ENCODE peak calls at places on chromosome 3, in nine cellular contexts. One of them, this sample, is unnamed.

GRCh38 chr3:105157016-105157765 is 209.5 kb upstream of the ALCAM start:
- DNase-seq in Panc1: no peak
- DNase-seq in astrocyte of the cerebellum: no peak
- DNase-seq in upper lobe of left lung: no peak
- DNase-seq in HFF-Myc: no peak
- DNase-seq in heart left ventricle: no peak
- DNase-seq in MM.1S: no peak
- DNase-seq in coronary artery: no peak
- DNase-seq in PC-3: no peak
- DNase-seq in this sample: no peak

GRCh38 chr3:98979296-98979695 is 77.8 kb upstream of the DCBLD2 start:
- DNase-seq in HFF-Myc: no peak
- DNase-seq in astrocyte of the cerebellum: no peak
- DNase-seq in heart left ventricle: no peak
- DNase-seq in coronary artery: no peak
- DNase-seq in Panc1: no peak
- DNase-seq in MM.1S: no peak
- DNase-seq in PC-3: no peak
- DNase-seq in upper lobe of left lung: no peak
- DNase-seq in this sample: no peak

GRCh38 chr3:60431599-60431958 is 819.7 kb downstream of the FHIT start:
- DNase-seq in upper lobe of left lung: no peak
- DNase-seq in heart left ventricle: peak
- DNase-seq in MM.1S: no peak
- DNase-seq in PC-3: peak
- DNase-seq in astrocyte of the cerebellum: no peak
- DNase-seq in HFF-Myc: no peak
- DNase-seq in coronary artery: no peak
- DNase-seq in Panc1: no peak
- DNase-seq in this sample: peak

GRCh38 chr3:38640661-38641441 is 8.6 kb downstream of the SCN5A start:
- DNase-seq in MM.1S: no peak
- DNase-seq in PC-3: no peak
- DNase-seq in upper lobe of left lung: no peak
- DNase-seq in coronary artery: no peak
- DNase-seq in astrocyte of the cerebellum: no peak
- DNase-seq in HFF-Myc: no peak
- DNase-seq in Panc1: no peak
- DNase-seq in heart left ventricle: no peak
- DNase-seq in this sample: no peak

GRCh38 chr3:73192036-73192738 is 130.7 kb downstream of the EBLN2 start:
- DNase-seq in astrocyte of the cerebellum: no peak
- DNase-seq in upper lobe of left lung: no peak
- DNase-seq in HFF-Myc: no peak
- DNase-seq in heart left ventricle: no peak
- DNase-seq in Panc1: no peak
- DNase-seq in coronary artery: no peak
- DNase-seq in PC-3: peak
- DNase-seq in MM.1S: no peak
- DNase-seq in this sample: no peak

GRCh38 chr3:73600293-73600938 is 24.3 kb downstream of the PDZRN3 start:
- DNase-seq in upper lobe of left lung: no peak
- DNase-seq in HFF-Myc: no peak
- DNase-seq in astrocyte of the cerebellum: peak
- DNase-seq in heart left ventricle: no peak
- DNase-seq in PC-3: no peak
- DNase-seq in MM.1S: no peak
- DNase-seq in Panc1: no peak
- DNase-seq in coronary artery: no peak
- DNase-seq in this sample: no peak

GRCh38 chr3:94024385-94024784 is 4.0 kb downstream of the STX19 start:
- DNase-seq in MM.1S: no peak
- DNase-seq in HFF-Myc: no peak
- DNase-seq in heart left ventricle: no peak
- DNase-seq in PC-3: peak
- DNase-seq in Panc1: no peak
- DNase-seq in astrocyte of the cerebellum: peak
- DNase-seq in coronary artery: no peak
- DNase-seq in upper lobe of left lung: no peak
- DNase-seq in this sample: no peak

GRCh38 chr3:156171517-156172267 is 51.3 kb downstream of the KCNAB1 start:
- DNase-seq in MM.1S: no peak
- DNase-seq in upper lobe of left lung: no peak
- DNase-seq in astrocyte of the cerebellum: no peak
- DNase-seq in PC-3: no peak
- DNase-seq in Panc1: no peak
- DNase-seq in coronary artery: no peak
- DNase-seq in heart left ventricle: no peak
- DNase-seq in HFF-Myc: no peak
- DNase-seq in this sample: no peak

GRCh38 chr3:23649502-23649901 is 156.3 kb upstream of the UBE2E1 start:
- DNase-seq in coronary artery: no peak
- DNase-seq in PC-3: no peak
- DNase-seq in upper lobe of left lung: no peak
- DNase-seq in astrocyte of the cerebellum: no peak
- DNase-seq in HFF-Myc: no peak
- DNase-seq in Panc1: no peak
- DNase-seq in MM.1S: no peak
- DNase-seq in heart left ventricle: no peak
- DNase-seq in this sample: no peak

GRCh38 chr3:69065318-69065964 is 13.3 kb upstream of the TMF1 start:
- DNase-seq in upper lobe of left lung: no peak
- DNase-seq in astrocyte of the cerebellum: no peak
- DNase-seq in coronary artery: no peak
- DNase-seq in PC-3: no peak
- DNase-seq in MM.1S: no peak
- DNase-seq in HFF-Myc: no peak
- DNase-seq in Panc1: no peak
- DNase-seq in heart left ventricle: no peak
- DNase-seq in this sample: no peak
- H3K4me3 ChIP-seq in upper lobe of left lung: no peak
- H3K4me3 ChIP-seq in astrocyte of the cerebellum: no peak
- H3K4me3 ChIP-seq in coronary artery: no peak
- H3K4me3 ChIP-seq in PC-3: no peak
- H3K4me3 ChIP-seq in MM.1S: no peak
- H3K4me3 ChIP-seq in HFF-Myc: no peak
- H3K4me3 ChIP-seq in Panc1: no peak
- H3K4me3 ChIP-seq in heart left ventricle: no peak
- H3K4me3 ChIP-seq in this sample: no peak

GRCh38 chr3:184472723-184473419 is 88.7 kb upstream of the EPHB3 start:
- DNase-seq in PC-3: no peak
- DNase-seq in MM.1S: peak
- DNase-seq in Panc1: no peak
- DNase-seq in HFF-Myc: no peak
- DNase-seq in coronary artery: no peak
- DNase-seq in astrocyte of the cerebellum: no peak
- DNase-seq in heart left ventricle: peak
- DNase-seq in upper lobe of left lung: no peak
- DNase-seq in this sample: no peak
- TF ChIP-seq CTCF in PC-3: no peak
- TF ChIP-seq CTCF in MM.1S: no peak
- TF ChIP-seq CTCF in Panc1: no peak
- TF ChIP-seq CTCF in HFF-Myc: no peak
- TF ChIP-seq CTCF in coronary artery: no peak
- TF ChIP-seq CTCF in astrocyte of the cerebellum: no peak
- TF ChIP-seq CTCF in heart left ventricle: no peak
- TF ChIP-seq CTCF in upper lobe of left lung: no peak
- TF ChIP-seq CTCF in this sample: no peak

DNA sequence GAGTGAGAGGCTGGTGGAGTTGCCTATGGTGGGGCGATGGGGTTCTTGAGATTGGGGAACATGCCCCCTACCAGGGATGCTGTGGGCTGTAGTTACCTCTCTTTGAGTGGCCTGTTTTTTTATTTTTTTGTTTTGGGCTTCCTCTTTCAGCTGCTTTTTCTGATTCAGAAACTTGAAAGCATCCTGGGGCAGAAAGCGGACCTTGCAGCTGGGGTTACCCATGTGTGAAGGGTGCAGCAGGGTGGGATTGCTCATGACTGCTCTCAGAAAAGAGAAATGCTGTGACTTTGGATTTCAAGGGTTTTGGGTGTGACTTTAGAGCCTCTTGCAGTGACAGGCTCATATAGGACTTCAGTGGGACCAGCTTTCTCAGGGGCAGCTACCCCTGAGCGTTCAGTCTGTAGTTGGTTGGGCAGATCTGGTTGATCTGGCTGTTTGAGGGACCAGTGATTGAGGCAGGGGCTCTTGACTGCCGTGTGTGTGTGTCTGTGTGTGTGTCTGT is 1.8 kb downstream of the LIMD1 start:
- DNase-seq in HFF-Myc: no peak
- DNase-seq in coronary artery: no peak
- DNase-seq in astrocyte of the cerebellum: no peak
- DNase-seq in MM.1S: peak
- DNase-seq in heart left ventricle: no peak
- DNase-seq in Panc1: no peak
- DNase-seq in PC-3: peak
- DNase-seq in upper lobe of left lung: no peak
- DNase-seq in this sample: no peak
- H3K4me3 ChIP-seq in HFF-Myc: peak
- H3K4me3 ChIP-seq in coronary artery: peak
- H3K4me3 ChIP-seq in astrocyte of the cerebellum: peak
- H3K4me3 ChIP-seq in MM.1S: peak
- H3K4me3 ChIP-seq in heart left ventricle: peak
- H3K4me3 ChIP-seq in Panc1: peak
- H3K4me3 ChIP-seq in PC-3: peak
- H3K4me3 ChIP-seq in upper lobe of left lung: peak
- H3K4me3 ChIP-seq in this sample: peak

DNA sequence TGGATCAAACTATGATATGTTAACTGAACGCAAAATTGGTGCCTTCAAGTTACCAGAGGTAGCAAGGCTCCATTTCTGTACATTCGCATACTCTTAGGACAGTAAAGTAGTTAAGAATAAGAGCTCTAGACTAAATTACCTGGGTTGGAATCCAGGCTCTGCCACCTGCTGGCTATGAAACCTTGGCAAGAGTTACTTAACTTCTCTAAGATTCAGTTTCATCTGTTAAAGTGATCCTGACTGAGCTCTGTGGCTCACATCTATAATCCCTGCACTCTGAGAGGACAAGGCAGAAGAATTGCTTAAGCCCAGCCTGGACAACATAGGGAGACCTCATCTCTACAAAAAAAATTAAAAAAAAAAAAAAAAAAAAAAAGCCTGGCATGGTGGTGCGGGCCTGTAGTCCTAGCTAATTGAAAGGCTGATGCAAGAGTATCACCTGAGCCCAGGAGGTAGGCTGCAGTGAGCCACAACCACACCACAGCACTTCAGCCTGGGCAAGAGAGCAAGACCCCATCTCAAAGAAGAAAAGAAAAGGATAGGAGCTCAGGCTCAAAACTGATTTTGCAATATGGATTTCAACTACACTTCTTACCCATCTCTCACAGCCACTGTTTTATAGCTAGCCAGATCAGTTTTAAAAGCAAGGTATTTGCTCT is 21.3 kb downstream of the GSK3B start:
- DNase-seq in PC-3: peak
- DNase-seq in upper lobe of left lung: no peak
- DNase-seq in HFF-Myc: no peak
- DNase-seq in heart left ventricle: no peak
- DNase-seq in coronary artery: no peak
- DNase-seq in astrocyte of the cerebellum: no peak
- DNase-seq in MM.1S: peak
- DNase-seq in Panc1: no peak
- DNase-seq in this sample: no peak
- TF ChIP-seq CTCF in PC-3: peak
- TF ChIP-seq CTCF in upper lobe of left lung: no peak
- TF ChIP-seq CTCF in HFF-Myc: no peak
- TF ChIP-seq CTCF in heart left ventricle: no peak
- TF ChIP-seq CTCF in coronary artery: no peak
- TF ChIP-seq CTCF in astrocyte of the cerebellum: peak
- TF ChIP-seq CTCF in MM.1S: peak
- TF ChIP-seq CTCF in Panc1: no peak
- TF ChIP-seq CTCF in this sample: no peak

GRCh38 chr3:83193526-83193925 is 1432.1 kb upstream of the GBE1 start:
- DNase-seq in PC-3: peak
- DNase-seq in upper lobe of left lung: no peak
- DNase-seq in coronary artery: no peak
- DNase-seq in heart left ventricle: no peak
- DNase-seq in astrocyte of the cerebellum: peak
- DNase-seq in HFF-Myc: no peak
- DNase-seq in Panc1: no peak
- DNase-seq in MM.1S: no peak
- DNase-seq in this sample: no peak

GRCh38 chr3:83195243-83195642 is 1433.8 kb upstream of the GBE1 start:
- DNase-seq in heart left ventricle: no peak
- DNase-seq in Panc1: no peak
- DNase-seq in coronary artery: no peak
- DNase-seq in astrocyte of the cerebellum: no peak
- DNase-seq in upper lobe of left lung: no peak
- DNase-seq in HFF-Myc: no peak
- DNase-seq in PC-3: no peak
- DNase-seq in MM.1S: no peak
- DNase-seq in this sample: no peak

DNA sequence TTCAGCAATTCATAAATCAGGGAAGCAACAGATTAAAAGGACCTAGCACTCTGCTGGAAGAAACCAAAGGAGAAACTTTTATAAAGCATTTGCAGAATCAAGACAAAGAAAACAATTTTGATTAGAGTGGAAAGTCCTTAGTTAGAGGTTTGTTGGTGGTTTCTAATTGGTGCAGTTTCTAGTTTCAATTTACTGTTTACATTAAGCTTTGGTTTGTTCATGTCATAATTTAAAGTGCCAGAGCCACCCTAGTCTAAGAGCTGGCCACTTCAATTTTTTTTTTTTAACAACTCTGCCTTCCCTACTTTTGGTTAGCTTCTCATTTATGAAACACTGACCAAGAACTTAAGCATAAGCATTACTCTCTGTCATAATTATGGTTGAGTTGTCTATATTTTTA is 1428.2 kb upstream of the GBE1 start:
- DNase-seq in MM.1S: peak
- DNase-seq in HFF-Myc: no peak
- DNase-seq in coronary artery: no peak
- DNase-seq in Panc1: no peak
- DNase-seq in astrocyte of the cerebellum: no peak
- DNase-seq in heart left ventricle: no peak
- DNase-seq in PC-3: peak
- DNase-seq in upper lobe of left lung: no peak
- DNase-seq in this sample: no peak
- H3K4me3 ChIP-seq in MM.1S: no peak
- H3K4me3 ChIP-seq in HFF-Myc: no peak
- H3K4me3 ChIP-seq in coronary artery: no peak
- H3K4me3 ChIP-seq in Panc1: no peak
- H3K4me3 ChIP-seq in astrocyte of the cerebellum: no peak
- H3K4me3 ChIP-seq in heart left ventricle: no peak
- H3K4me3 ChIP-seq in PC-3: peak
- H3K4me3 ChIP-seq in upper lobe of left lung: no peak
- H3K4me3 ChIP-seq in this sample: no peak

GRCh38 chr3:81218023-81218422 is 543.4 kb downstream of the GBE1 start:
- DNase-seq in MM.1S: no peak
- DNase-seq in coronary artery: no peak
- DNase-seq in Panc1: no peak
- DNase-seq in upper lobe of left lung: no peak
- DNase-seq in heart left ventricle: no peak
- DNase-seq in HFF-Myc: no peak
- DNase-seq in PC-3: peak
- DNase-seq in astrocyte of the cerebellum: peak
- DNase-seq in this sample: no peak
- TF ChIP-seq CTCF in MM.1S: peak
- TF ChIP-seq CTCF in coronary artery: no peak
- TF ChIP-seq CTCF in Panc1: peak
- TF ChIP-seq CTCF in upper lobe of left lung: no peak
- TF ChIP-seq CTCF in heart left ventricle: no peak
- TF ChIP-seq CTCF in HFF-Myc: no peak
- TF ChIP-seq CTCF in PC-3: peak
- TF ChIP-seq CTCF in astrocyte of the cerebellum: peak
- TF ChIP-seq CTCF in this sample: peak

GRCh38 chr3:8603115-8603710 is 41.4 kb downstream of the SSUH2 start:
- DNase-seq in astrocyte of the cerebellum: no peak
- DNase-seq in coronary artery: peak
- DNase-seq in upper lobe of left lung: no peak
- DNase-seq in HFF-Myc: no peak
- DNase-seq in PC-3: no peak
- DNase-seq in Panc1: no peak
- DNase-seq in MM.1S: no peak
- DNase-seq in heart left ventricle: peak
- DNase-seq in this sample: no peak
- H3K4me3 ChIP-seq in astrocyte of the cerebellum: no peak
- H3K4me3 ChIP-seq in coronary artery: no peak
- H3K4me3 ChIP-seq in upper lobe of left lung: no peak
- H3K4me3 ChIP-seq in HFF-Myc: no peak
- H3K4me3 ChIP-seq in PC-3: no peak
- H3K4me3 ChIP-seq in Panc1: no peak
- H3K4me3 ChIP-seq in MM.1S: no peak
- H3K4me3 ChIP-seq in heart left ventricle: no peak
- H3K4me3 ChIP-seq in this sample: no peak

This sample was measured in AG04450.